ENCODE peak calls at places on chromosomes 11 and 22, in ten cellular contexts. Q, R, Y, M, S, P, Z, X, N and O are unnamed samples.

GRCh38 chr22:41722496-41722895 is 23.2 kb downstream of the MEI1 start:
- DNase-seq in N (no peak), Y (no peak), X (no peak), R (no peak), P (no peak), Z (no peak), Q (no peak), M (no peak), S (no peak), O (no peak)

GRCh38 chr22:16603448-16603768 is 10.8 kb upstream of the CCT8L2 start:
- DNase-seq in S (no peak), Z (no peak), M (no peak), Y (no peak), N (no peak), X (no peak), P (no peak), Q (no peak), R (no peak), O (no peak)

GRCh38 chr11:118167253-118167652 is 9.2 kb downstream of the SCN2B start:
- DNase-seq in P (no peak), Q (no peak), M (no peak), N (no peak), Z (no peak), Y (no peak), S (no peak), R (no peak), X (no peak), O (no peak)

GRCh38 chr11:65316311-65316978 is 1.8 kb downstream of the CDC42EP2 start:
- DNase-seq in R (no peak), N (no peak), P (peak), M (no peak), Z (peak), X (no peak), Q (no peak), S (peak), Y (peak), O (no peak)

GRCh38 chr11:109747839-109748238 is 325.8 kb downstream of the C11orf87 start:
- DNase-seq in P (no peak), M (no peak), Z (no peak), S (no peak), X (no peak), Y (peak), Q (no peak), R (no peak), N (no peak), O (no peak)

GRCh38 chr22:43541462-43542407 is 129.9 kb downstream of the MPPED1 start:
- DNase-seq in S (no peak), N (no peak), X (no peak), Z (no peak), P (no peak), R (no peak), Q (peak), M (no peak), Y (no peak), O (no peak)

GRCh38 chr11:1397862-1398505 is 8.2 kb downstream of the BRSK2 start:
- DNase-seq in Z (no peak), Y (no peak), Q (no peak), R (no peak), S (no peak), M (no peak), P (peak), X (no peak), N (no peak), O (no peak)

GRCh38 chr11:60872952-60873524 is 5.7 kb downstream of the ZP1 start:
- DNase-seq in N (no peak), S (no peak), X (no peak), P (no peak), R (no peak), Q (no peak), Y (no peak), Z (no peak), M (no peak), O (no peak)

GRCh38 chr22:27004434-27004833 is 347.0 kb downstream of the MIAT start:
- DNase-seq in N (no peak), Y (no peak), Z (no peak), Q (no peak), X (no peak), M (no peak), R (no peak), S (no peak), P (no peak), O (no peak)

GRCh38 chr11:34594603-34595002 is 26.3 kb upstream of the EHF start:
- DNase-seq in P (no peak), X (no peak), S (no peak), N (no peak), Z (no peak), Q (no peak), R (no peak), Y (no peak), M (no peak), O (no peak)

GRCh38 chr11:64334764-64335741 is 5.0 kb upstream of the CCDC88B start:
- DNase-seq in Y (peak), P (no peak), M (no peak), Q (no peak), Z (peak), S (peak), N (peak), R (no peak), X (peak), O (peak)

GRCh38 chr22:48263431-48263765 is 1500.9 kb downstream of the TBC1D22A start:
- DNase-seq in Z (no peak), P (no peak), S (no peak), R (no peak), Q (no peak), M (no peak), X (no peak), Y (no peak), N (no peak), O (no peak)

GRCh38 chr11:88313441-88313840 is 24.1 kb downstream of the CTSC start:
- DNase-seq in S (no peak), P (no peak), R (no peak), Z (no peak), Q (no peak), N (no peak), M (no peak), X (no peak), Y (no peak), O (no peak)